ENCODE peak calls at places on chromosomes 6 and 20, in ten cellular contexts. D is neuronal stem cell; P is astrocyte; W is spleen; J is AML-193; L is T-helper 2 cell; H is NCI-H345; F is thoracic aorta; K is stimulated activated CD4-positive, alpha-beta T cell treated with anti-CD3 and anti-CD28 coated beads, Interleukin-4, amount 100 ng/mL, for 24 hours; X is NCI-H1105 treated with DMSO at 0.1 percent for 48 hours. R is an unnamed sample.

GRCh38 chr20:38631155-38632022 is 29.8 kb downstream of the ARHGAP40 start:
- DNase-seq in P (peak), L (no peak), F (no peak), J (no peak), H (no peak), D (no peak), X (no peak), K (no peak), W (no peak), R (no peak)

GRCh38 chr6:100464910-100465700 is at the start of gene SIM1:
- DNase-seq in X (no peak), H (peak), K (no peak), W (no peak), L (no peak), F (no peak), J (no peak), D (peak), P (peak), R (no peak)

GRCh38 chr6:132734694-132735236 is 20.9 kb upstream of the VNN1 start:
- DNase-seq in H (no peak), X (peak), L (no peak), K (no peak), P (no peak), F (no peak), D (no peak), J (peak), W (no peak), R (no peak)

GRCh38 chr6:27505209-27506027 is 32.5 kb upstream of the ZNF184 start:
- DNase-seq in D (peak), X (peak), F (no peak), P (peak), L (peak), W (no peak), K (peak), H (peak), J (no peak), R (peak)

GRCh38 chr6:122798099-122798641 is 9.1 kb downstream of the SMPDL3A start:
- DNase-seq in P (peak), K (no peak), D (no peak), F (no peak), X (no peak), L (no peak), H (peak), W (no peak), J (no peak), R (no peak)

GRCh38 chr6:4885534-4885933 is 109.3 kb downstream of the CDYL start:
- DNase-seq in L (no peak), K (no peak), D (no peak), W (no peak), P (no peak), H (no peak), F (no peak), X (no peak), J (no peak), R (no peak)

GRCh38 chr20:24718277-24718676 is 230.8 kb upstream of the CST7 start:
- DNase-seq in X (no peak), P (no peak), F (no peak), L (no peak), K (no peak), J (no peak), W (no peak), D (no peak), H (no peak), R (no peak)

GRCh38 chr6:2684059-2684749 is 66.5 kb downstream of the MYLK4 start:
- DNase-seq in H (no peak), F (no peak), L (no peak), P (peak), W (no peak), K (no peak), J (no peak), D (no peak), X (no peak), R (no peak)

GRCh38 chr6:38567436-38567835 is 72.3 kb downstream of the BTBD9 start:
- DNase-seq in D (no peak), J (no peak), F (no peak), X (peak), L (no peak), P (peak), H (peak), K (no peak), W (no peak), R (no peak)

R was measured in central memory CD8-positive, alpha-beta T cell.